ENCODE peak calls at places on chromosomes 7 and 10, in ten cellular contexts. M is AG09309; H is fibroblast of pulmonary artery; S is occipital lobe; R is activated naive CD4-positive, alpha-beta T cell treated with Interleukin-2 at 50 U/mL for 16 hours; D is Calu3; T is WTC11; E is HEK293T; Q is psoas muscle; L is KBM-7. B is an unnamed sample.

GRCh38 chr7:6443372-6443941 is 4.3 kb downstream of the DAGLB start:
- DNase-seq in M (peak; percentile 71), H (peak; percentile 91), S (no peak), R (no peak), D (peak; percentile 55), T (no peak), E (no peak), Q (no peak), L (no peak), B (peak; percentile 82)

GRCh38 chr10:95604630-95605029 is 43.5 kb upstream of the SORBS1 start:
- DNase-seq in M (no peak), H (no peak), S (no peak), R (no peak), D (no peak), T (no peak), E (no peak), Q (no peak), L (no peak), B (no peak)

GRCh38 chr7:144384555-144385245 is 18.8 kb downstream of the NOBOX start:
- DNase-seq in M (no peak), H (peak; percentile 52), S (no peak), R (peak; percentile 42), D (peak; percentile 65), T (no peak), E (no peak), Q (no peak), L (no peak), B (no peak)

GRCh38 chr10:99560277-99561126 is 27.8 kb downstream of the NKX2-3 start:
- DNase-seq in M (peak; percentile 13), H (peak; percentile 60), S (no peak), R (peak; percentile 13), D (peak; percentile 56), T (peak; percentile 76), E (peak; percentile 84), Q (no peak), L (peak; percentile 56), B (no peak)

GRCh38 chr7:125516194-125516593 is 586.6 kb upstream of the POT1 start:
- DNase-seq in M (no peak), H (no peak), S (no peak), R (no peak), D (no peak), T (no peak), E (no peak), Q (no peak), L (no peak), B (no peak)

GRCh38 chr7:6385110-6385792 is 62.5 kb downstream of the DAGLB start:
- DNase-seq in M (peak; percentile 81), H (peak; percentile 94), S (no peak), R (no peak), D (peak; percentile 62), T (no peak), E (no peak), Q (no peak), L (no peak), B (peak; percentile 76)

GRCh38 chr10:69092959-69093850 is 5.3 kb downstream of the SRGN start:
- DNase-seq in M (peak; percentile 69), H (peak; percentile 92), S (no peak), R (peak; percentile 78), D (peak; percentile 87), T (peak; percentile 74), E (peak; percentile 67), Q (peak; percentile 33), L (peak; percentile 93), B (peak; percentile 53)

GRCh38 chr7:21028186-21028989 is 241.7 kb upstream of the SP8 start:
- DNase-seq in M (no peak), H (no peak), S (no peak), R (no peak), D (no peak), T (peak; percentile 30), E (peak; percentile 37), Q (no peak), L (no peak), B (no peak)

GRCh38 chr7:157271315-157271990 is 65.4 kb upstream of the DNAJB6 start:
- DNase-seq in M (no peak), H (peak; percentile 32), S (no peak), R (no peak), D (no peak), T (no peak), E (no peak), Q (no peak), L (no peak), B (no peak)

GRCh38 chr7:149202831-149203231 is 7.5 kb downstream of the ZNF282 start:
- DNase-seq in M (no peak), H (no peak), S (no peak), R (peak; percentile 16), D (no peak), T (no peak), E (no peak), Q (no peak), L (no peak), B (no peak)

GRCh38 chr10:1462994-1463633 is 274.2 kb downstream of the ADARB2 start:
- DNase-seq in M (no peak), H (no peak), S (no peak), R (no peak), D (no peak), T (no peak), E (no peak), Q (no peak), L (no peak), B (no peak)

GRCh38 chr10:37947526-37947925 is 28.9 kb downstream of the ZNF25 start:
- DNase-seq in M (no peak), H (no peak), S (no peak), R (no peak), D (no peak), T (no peak), E (no peak), Q (no peak), L (no peak), B (no peak)

GRCh38 chr10:63666836-63667383 is 145.7 kb downstream of the REEP3 start:
- DNase-seq in M (peak; percentile 78), H (peak; percentile 96), S (no peak), R (no peak), D (no peak), T (no peak), E (no peak), Q (no peak), L (no peak), B (peak; percentile 64)

GRCh38 chr7:148814938-148815559 is 69.0 kb downstream of the EZH2 start:
- DNase-seq in M (no peak), H (no peak), S (no peak), R (no peak), D (no peak), T (no peak), E (no peak), Q (no peak), L (no peak), B (no peak)

GRCh38 chr10:110355181-110355831 is 50.6 kb upstream of the SMNDC1 start:
- DNase-seq in M (no peak), H (no peak), S (no peak), R (peak; percentile 14), D (no peak), T (no peak), E (no peak), Q (no peak), L (no peak), B (no peak)

GRCh38 chr10:69786791-69787190 is 14.9 kb upstream of the COL13A1 start:
- DNase-seq in M (no peak), H (peak; percentile 79), S (no peak), R (no peak), D (no peak), T (no peak), E (peak; percentile 27), Q (no peak), L (peak; percentile 32), B (peak; percentile 56)

GRCh38 chr10:121540773-121541395 is 57.4 kb downstream of the FGFR2 start:
- DNase-seq in M (no peak), H (no peak), S (no peak), R (no peak), D (no peak), T (no peak), E (no peak), Q (no peak), L (no peak), B (no peak)

GRCh38 chr7:125126376-125126775 is 196.8 kb upstream of the POT1 start:
- DNase-seq in M (no peak), H (peak; percentile 71), S (no peak), R (no peak), D (no peak), T (no peak), E (no peak), Q (no peak), L (no peak), B (no peak)